ENCODE peak calls at places on chromosomes 16 and 17, in five cellular contexts. S is ovary, E is adrenal gland, K is PC-9, X is SK-N-SH. F is an unnamed sample. For H3K4me1, the result is how much of the 10 kb centered on the place peaks cover.

GRCh38 chr17:74512624-74513084 is 18.6 kb downstream of the CD300LB start:
- DNase-seq in E (no peak), K (no peak), S (no peak), X (no peak), F (no peak)

GRCh38 chr17:34733351-34733750 is 154.0 kb downstream of the TMEM132E start:
- DNase-seq in X (no peak), S (no peak), K (no peak), E (no peak), F (no peak)

GRCh38 chr16:30535106-30535776 is 583 bp upstream of the ZNF747 start:
- DNase-seq in X (no peak), K (no peak), S (no peak), E (no peak), F (no peak)

GRCh38 chr16:67392301-67393059 is 818 bp downstream of the TPPP3 start:
- DNase-seq in X (no peak), S (no peak), E (no peak), K (no peak), F (peak)

GRCh38 chr16:35572186-35572585 is 2112.8 kb downstream of the TP53TG3F start:
- DNase-seq in X (no peak), K (no peak), S (no peak), E (no peak), F (no peak)

GRCh38 chr17:57355090-57355859 is 99.0 kb downstream of the MSI2 start:
- DNase-seq in K (no peak), S (no peak), E (no peak), X (no peak), F (no peak)

GRCh38 chr16:67940436-67941089 is 3.4 kb downstream of the LCAT start:
- DNase-seq in S (no peak), X (no peak), K (no peak), E (no peak), F (no peak)

GRCh38 chr16:30355954-30356308 is 823 bp upstream of the CD2BP2 start:
- DNase-seq in K (no peak), S (no peak), X (peak), E (no peak), F (no peak)

GRCh38 chr16:468072-468821 is 42.8 kb downstream of the RAB11FIP3 start:
- DNase-seq in K (no peak), S (no peak), E (no peak), X (no peak), F (peak)

GRCh38 chr16:78473031-78473699 is 373.7 kb downstream of the WWOX start:
- DNase-seq in S (no peak), K (no peak), X (no peak), E (no peak), F (no peak)

GRCh38 chr17:55323518-55324295 is 58.9 kb downstream of the HLF start:
- DNase-seq in S (no peak), K (no peak), E (no peak), X (no peak), F (no peak)

GRCh38 chr16:26317885-26318284 is 626.1 kb downstream of the HS3ST4 start:
- DNase-seq in S (no peak), K (no peak), E (no peak), X (no peak), F (no peak)

GRCh38 chr16:1167276-1168107 is 14.6 kb downstream of the CACNA1H start:
- DNase-seq in S (no peak), E (no peak), K (no peak), X (no peak), F (no peak)

GRCh38 chr17:35568561-35568960 is 7.9 kb upstream of the SLFN14 start:
- DNase-seq in E (peak), X (peak), K (peak), S (no peak), F (no peak)

GRCh38 chr16:78444-79145 is 570 bp downstream of the MPG start:
- DNase-seq in S (no peak), X (no peak), K (no peak), E (peak), F (peak)

GRCh38 chr17:27558341-27558740 is 72.6 kb upstream of the LGALS9 start:
- DNase-seq in X (no peak), E (no peak), K (no peak), S (no peak), F (no peak)

GRCh38 chr16:71373073-71373472 is 14.6 kb downstream of the CALB2 start:
- DNase-seq in S (no peak), E (no peak), X (no peak), K (no peak), F (no peak)

GRCh38 chr16:62225675-62226074 is 189.4 kb upstream of the CDH8 start:
- DNase-seq in E (peak), S (no peak), X (peak), K (peak), F (peak)

GRCh38 chr17:68820476-68820824 is 134.7 kb downstream of the ABCA8 start:
- DNase-seq in E (no peak), K (no peak), X (no peak), S (no peak), F (no peak)

GRCh38 chr16:86930001-86930400 is 351.7 kb downstream of the FOXL1 start:
- DNase-seq in E (no peak), K (no peak), X (no peak), S (no peak), F (no peak)

GRCh38 chr17:41592601-41593305 is 6.1 kb upstream of the KRT14 start:
- DNase-seq in S (no peak), X (no peak), K (no peak), E (no peak), F (no peak)

GRCh38 chr16:24853830-24854229 is 8.1 kb downstream of the SLC5A11 start:
- DNase-seq in S (peak), K (no peak), E (peak), X (peak), F (peak)

GRCh38 chr16:14501331-14502255 is 128.5 kb downstream of the PARN start:
- DNase-seq in X (peak), K (peak), S (peak), E (peak), F (peak)

GRCh38 chr17:12731839-12732238 is 57.5 kb upstream of the ARHGAP44 start:
- DNase-seq in X (no peak), S (no peak), K (no peak), E (no peak), F (peak)

GRCh38 chr17:29565643-29566472 is 979 bp downstream of the ABHD15 start:
- DNase-seq in X (peak), K (peak), S (no peak), E (peak), F (peak)

GRCh38 chr17:37535906-37536305 is 46.2 kb downstream of the DUSP14 start:
- DNase-seq in X (no peak), K (no peak), E (no peak), S (no peak), F (no peak)

GRCh38 chr16:19883296-19883951 is 1.2 kb downstream of the GPRC5B start:
- DNase-seq in X (peak), S (peak), E (peak), K (no peak), F (peak)

GRCh38 chr16:10992797-10993196 is 48.4 kb downstream of the CLEC16A start:
- DNase-seq in X (no peak), S (no peak), E (peak), K (peak), F (peak)

GRCh38 chr17:30975042-30975820 is 4.4 kb downstream of the RNF135 start:
- DNase-seq in K (no peak), X (no peak), S (no peak), E (no peak), F (no peak)

GRCh38 chr17:6677158-6677831 is 25.7 kb downstream of the C17orf100 start:
- DNase-seq in K (no peak), X (no peak), S (no peak), E (no peak), F (no peak)
- H3K4me1 ChIP-seq in K (under half), X (under half), S (under half), E (under half), F (under half)

GRCh38 chr17:47949197-47949759 is 7.9 kb downstream of the PNPO start:
- DNase-seq in X (peak), K (peak), S (peak), E (peak), F (peak)
- H3K4me3 ChIP-seq in X (peak), K (peak), S (peak), E (no peak), F (peak)

GRCh38 chr16:16907089-16907488 is 528.1 kb downstream of the NPIPA7 start:
- DNase-seq in E (no peak), K (no peak), X (no peak), S (no peak), F (no peak)

GRCh38 chr16:16905850-16906249 is 526.9 kb downstream of the NPIPA7 start:
- DNase-seq in E (no peak), X (no peak), K (no peak), S (no peak), F (no peak)

GRCh38 chr16:16908058-16908457 is 529.1 kb downstream of the NPIPA7 start:
- DNase-seq in E (no peak), S (no peak), K (no peak), X (no peak), F (no peak)
- H3K4me1 ChIP-seq in E (under half), S (under half), K (under half), X (under half), F (under half)

GRCh38 chr17:76356803-76357456 is 3.2 kb upstream of the PRPSAP1 start:
- DNase-seq in K (no peak), X (no peak), S (no peak), E (no peak), F (no peak)
- H3K4me3 ChIP-seq in K (no peak), X (no peak), S (no peak), E (no peak), F (no peak)

DNA sequence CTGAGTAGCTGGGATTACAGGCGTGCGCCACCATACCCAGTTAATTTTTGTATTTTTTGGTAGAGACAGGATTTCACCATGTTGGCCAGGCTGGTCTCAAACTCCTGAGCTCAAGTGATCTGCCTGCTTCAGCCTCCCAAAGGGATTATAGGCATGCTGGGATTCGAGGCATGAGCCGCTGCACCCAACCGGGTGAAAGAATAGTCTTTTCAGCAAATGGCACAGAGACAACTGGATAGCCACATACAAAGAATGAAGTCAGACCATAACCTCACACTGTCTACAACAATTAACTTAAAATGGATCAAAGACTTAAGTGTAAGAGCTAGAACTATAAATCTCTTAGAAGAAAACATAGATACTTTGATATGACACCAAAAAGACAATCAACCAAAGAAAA is 67.6 kb downstream of the TBC1D16 start:
- DNase-seq in S (no peak), E (no peak), X (no peak), K (no peak), F (peak)
- H3K4me1 ChIP-seq in S (under half), E (under half), X (under half), K (under half), F (under half)

GRCh38 chr17:81697261-81698044 is 5.7 kb upstream of the MRPL12 start:
- DNase-seq in K (no peak), S (no peak), E (no peak), X (no peak), F (no peak)

GRCh38 chr17:81702934-81703746 is at the start of gene MRPL12:
- DNase-seq in K (peak), X (peak), E (peak), S (peak), F (peak)

GRCh38 chr17:81700353-81701287 is 2.5 kb upstream of the MRPL12 start:
- DNase-seq in E (no peak), S (no peak), K (no peak), X (no peak), F (peak)

GRCh38 chr17:81703747-81704654 is 834 bp downstream of the MRPL12 start:
- DNase-seq in X (no peak), K (no peak), S (no peak), E (no peak), F (no peak)

GRCh38 chr17:81701288-81702071 is 1.7 kb upstream of the MRPL12 start:
- DNase-seq in S (no peak), X (no peak), E (no peak), K (no peak), F (peak)
- H3K4me3 ChIP-seq in S (peak), X (peak), E (no peak), K (peak), F (no peak)

GRCh38 chr17:70820276-70820675 is 650.9 kb downstream of the KCNJ2 start:
- DNase-seq in X (no peak), K (no peak), E (no peak), S (no peak), F (no peak)

DNA sequence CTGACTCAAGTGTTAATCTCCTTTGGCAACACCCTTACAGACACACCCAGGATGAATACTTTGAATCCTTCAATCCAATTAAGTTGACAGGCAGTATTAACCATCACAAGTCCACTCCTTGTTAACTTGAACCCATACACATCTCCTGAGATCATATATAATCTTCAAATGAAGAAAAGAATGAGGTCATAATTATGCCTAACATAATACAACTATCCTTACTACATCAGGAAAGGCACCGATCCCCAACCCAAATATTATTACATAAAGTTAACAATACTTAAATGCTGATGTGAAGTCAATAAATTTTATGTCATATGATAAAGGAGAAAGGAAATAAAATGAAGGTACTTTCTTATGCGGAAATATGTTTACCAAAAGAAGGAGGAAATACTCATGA is 649.9 kb downstream of the KCNJ2 start:
- DNase-seq in X (no peak), E (no peak), S (no peak), K (no peak), F (no peak)
- H3K4me1 ChIP-seq in X (under half), E (under half), S (under half), K (under half), F (under half)

GRCh38 chr17:78356163-78356713 is 3.6 kb downstream of the SOCS3 start:
- DNase-seq in X (no peak), K (peak), S (no peak), E (peak), F (peak)
- H3K4me3 ChIP-seq in X (peak), K (no peak), S (no peak), E (no peak), F (no peak)

GRCh38 chr16:85370543-85370880 is 242.6 kb upstream of the GSE1 start:
- DNase-seq in X (no peak), S (no peak), E (no peak), K (no peak), F (no peak)
- H3K4me1 ChIP-seq in X (half or more), S (under half), E (half or more), K (under half), F (under half)

GRCh38 chr17:752002-752619 is at the start of gene GEMIN4:
- DNase-seq in E (peak), K (peak), S (peak), X (peak), F (peak)

GRCh38 chr17:753407-753806 is 1.3 kb upstream of the GEMIN4 start:
- DNase-seq in X (no peak), S (no peak), K (no peak), E (no peak), F (no peak)

GRCh38 chr17:751269-752001 is 629 bp downstream of the GEMIN4 start:
- DNase-seq in S (no peak), X (peak), K (no peak), E (peak), F (peak)

GRCh38 chr17:752620-753219 is 656 bp upstream of the GEMIN4 start:
- DNase-seq in E (peak), S (peak), X (peak), K (no peak), F (peak)

DNA sequence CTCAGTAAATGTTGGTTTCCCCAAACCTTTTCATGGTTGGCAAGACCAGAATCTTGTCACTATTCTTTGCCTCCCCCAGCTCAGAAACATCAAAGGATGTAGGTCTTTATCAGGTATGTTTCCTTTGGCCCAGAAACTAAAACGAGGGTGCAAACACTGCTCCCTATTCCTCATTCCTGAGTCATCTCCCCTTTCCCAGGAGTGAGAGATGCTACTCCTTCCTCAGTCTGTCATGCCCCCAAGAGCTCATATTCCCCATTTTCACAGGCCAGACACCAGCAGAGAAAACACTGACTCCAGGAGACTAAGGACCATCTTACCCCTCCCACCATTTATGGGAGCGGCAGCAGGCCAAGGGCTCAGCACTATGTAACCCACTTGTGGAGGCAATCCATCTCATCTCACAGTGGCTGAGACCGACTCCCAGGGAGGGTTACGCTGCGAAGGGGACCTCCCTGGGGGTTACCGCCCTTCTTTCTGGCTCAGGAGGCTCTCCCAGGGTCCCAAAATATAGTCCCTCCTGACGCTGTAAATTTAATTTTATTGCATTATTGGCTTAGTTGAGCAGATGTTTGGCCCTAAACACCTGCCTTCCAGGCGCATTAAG is 1.5 kb downstream of the GEMIN4 start:
- DNase-seq in K (no peak), X (no peak), S (no peak), E (no peak), F (no peak)
- H3K4me3 ChIP-seq in K (peak), X (no peak), S (no peak), E (no peak), F (no peak)